ENCODE peak calls at places on chromosomes 16 and 17, in four cellular contexts. B is left ventricle myocardium inferior, G is endothelial cell of umbilical vein, Z is transverse colon. J is an unnamed sample. For H3K27me3, the result is how much of the 10 kb centered on the place peaks cover.

GRCh38 chr17:27345141-27345904 is 51.4 kb downstream of the WSB1 start:
- DNase-seq in Z (no peak), G (no peak), B (no peak), J (no peak)

GRCh38 chr17:29038511-29039300 is 4.2 kb upstream of the PIPOX start:
- DNase-seq in G (no peak), Z (no peak), B (no peak), J (no peak)

GRCh38 chr17:72274632-72275031 is 153.8 kb downstream of the SOX9 start:
- DNase-seq in Z (no peak), G (no peak), B (no peak), J (no peak)

GRCh38 chr16:80459331-80459777 is 81.4 kb upstream of the DYNLRB2 start:
- DNase-seq in Z (no peak), G (no peak), B (peak), J (peak)

GRCh38 chr17:74118504-74118903 is 85.0 kb upstream of the RPL38 start:
- DNase-seq in G (no peak), B (no peak), Z (no peak), J (no peak)

GRCh38 chr17:4986951-4987766 is at the start of gene CAMTA2:
- DNase-seq in G (peak), Z (peak), B (peak), J (peak)

GRCh38 chr16:5011637-5012036 is 22.1 kb downstream of the NAGPA start:
- DNase-seq in G (no peak), B (no peak), Z (no peak), J (no peak)

GRCh38 chr17:73998246-73999220 is 204.9 kb upstream of the RPL38 start:
- DNase-seq in Z (peak), G (no peak), B (peak), J (peak)

GRCh38 chr16:89136931-89137330 is 34.6 kb upstream of the CDH15 start:
- DNase-seq in G (no peak), Z (no peak), B (no peak), J (no peak)

GRCh38 chr16:27237229-27238015 is 31.1 kb downstream of the NSMCE1 start:
- DNase-seq in Z (no peak), G (peak), B (no peak), J (no peak)

GRCh38 chr16:20871935-20872815 is 28.0 kb downstream of the DCUN1D3 start:
- DNase-seq in Z (no peak), G (no peak), B (no peak), J (no peak)

GRCh38 chr16:81485824-81486554 is 41.4 kb downstream of the CMIP start:
- DNase-seq in Z (no peak), G (peak), B (no peak), J (peak)

GRCh38 chr17:68509151-68510057 is 2.8 kb upstream of the PRKAR1A start:
- DNase-seq in G (peak), B (peak), Z (peak), J (no peak)

GRCh38 chr17:34613064-34614019 is 34.0 kb downstream of the TMEM132E start:
- DNase-seq in B (no peak), Z (no peak), G (no peak), J (peak)

GRCh38 chr16:6020162-6020980 is 922.8 kb upstream of the EEF2KMT start:
- DNase-seq in Z (no peak), G (no peak), B (no peak), J (no peak)

GRCh38 chr17:75090871-75091854 is 3.4 kb downstream of the SLC16A5 start:
- DNase-seq in B (no peak), G (no peak), Z (peak), J (no peak)

GRCh38 chr16:70520612-70521297 is 2.6 kb downstream of the COG4 start:
- DNase-seq in Z (no peak), B (no peak), G (no peak), J (peak)

GRCh38 chr16:86710602-86710950 is 132.2 kb downstream of the FOXL1 start:
- DNase-seq in G (no peak), B (no peak), Z (no peak), J (no peak)

GRCh38 chr17:21166599-21167265 is 40.0 kb downstream of the DHRS7B start:
- DNase-seq in B (no peak), Z (no peak), G (no peak), J (peak)

GRCh38 chr17:50148226-50149098 is 2.0 kb downstream of the PPP1R9B start:
- DNase-seq in G (no peak), B (peak), Z (peak), J (peak)

GRCh38 chr17:59454633-59455105 is 110.7 kb upstream of the DHX40 start:
- DNase-seq in G (no peak), B (no peak), Z (no peak), J (no peak)

GRCh38 chr17:59641799-59642484 is 22.2 kb downstream of the CLTC start:
- DNase-seq in B (no peak), G (no peak), Z (no peak), J (no peak)

GRCh38 chr16:67387479-67388079 is 5.7 kb downstream of the TPPP3 start:
- DNase-seq in G (no peak), B (no peak), Z (no peak), J (no peak)

GRCh38 chr16:397736-398332 is 835 bp downstream of the NME4 start:
- DNase-seq in G (peak), B (peak), Z (peak), J (peak)

GRCh38 chr17:48149174-48150106 is 41.9 kb downstream of the SNX11 start:
- DNase-seq in Z (no peak), B (no peak), G (no peak), J (no peak)

GRCh38 chr17:40791808-40792436 is 7.8 kb downstream of the KRT28 start:
- DNase-seq in B (no peak), G (peak), Z (no peak), J (peak)

GRCh38 chr16:17590711-17591654 is 120.2 kb upstream of the XYLT1 start:
- DNase-seq in B (no peak), Z (no peak), G (no peak), J (peak)

GRCh38 chr17:12342609-12343248 is 322.1 kb downstream of the MAP2K4 start:
- DNase-seq in Z (peak), G (no peak), B (no peak), J (peak)

GRCh38 chr16:87921236-87921773 is 15.0 kb downstream of the CA5A start:
- DNase-seq in Z (no peak), G (no peak), B (no peak), J (no peak)

GRCh38 chr17:2050246-2050866 is 4.5 kb upstream of the HIC1 start:
- DNase-seq in Z (peak), G (peak), B (peak), J (peak)

GRCh38 chr17:16930571-16931317 is 41.2 kb downstream of the TNFRSF13B start:
- DNase-seq in G (no peak), Z (no peak), B (peak), J (no peak)

GRCh38 chr17:16001498-16001897 is 1.9 kb downstream of the TTC19 start:
- DNase-seq in G (no peak), B (no peak), Z (no peak), J (peak)

GRCh38 chr17:3710951-3711383 is 12.7 kb upstream of the HASPIN start:
- DNase-seq in G (peak), B (no peak), Z (peak), J (peak)

GRCh38 chr16:30992381-30992780 is 7.4 kb downstream of the HSD3B7 start:
- DNase-seq in B (no peak), Z (no peak), G (no peak), J (no peak)

GRCh38 chr16:30991052-30991451 is 6.0 kb downstream of the HSD3B7 start:
- DNase-seq in G (no peak), B (no peak), Z (no peak), J (no peak)

GRCh38 chr16:30995927-30996323 is 10.9 kb downstream of the HSD3B7 start:
- DNase-seq in Z (no peak), G (no peak), B (no peak), J (peak)

GRCh38 chr16:30990105-30990504 is 5.1 kb downstream of the HSD3B7 start:
- DNase-seq in G (no peak), B (no peak), Z (no peak), J (no peak)

DNA sequence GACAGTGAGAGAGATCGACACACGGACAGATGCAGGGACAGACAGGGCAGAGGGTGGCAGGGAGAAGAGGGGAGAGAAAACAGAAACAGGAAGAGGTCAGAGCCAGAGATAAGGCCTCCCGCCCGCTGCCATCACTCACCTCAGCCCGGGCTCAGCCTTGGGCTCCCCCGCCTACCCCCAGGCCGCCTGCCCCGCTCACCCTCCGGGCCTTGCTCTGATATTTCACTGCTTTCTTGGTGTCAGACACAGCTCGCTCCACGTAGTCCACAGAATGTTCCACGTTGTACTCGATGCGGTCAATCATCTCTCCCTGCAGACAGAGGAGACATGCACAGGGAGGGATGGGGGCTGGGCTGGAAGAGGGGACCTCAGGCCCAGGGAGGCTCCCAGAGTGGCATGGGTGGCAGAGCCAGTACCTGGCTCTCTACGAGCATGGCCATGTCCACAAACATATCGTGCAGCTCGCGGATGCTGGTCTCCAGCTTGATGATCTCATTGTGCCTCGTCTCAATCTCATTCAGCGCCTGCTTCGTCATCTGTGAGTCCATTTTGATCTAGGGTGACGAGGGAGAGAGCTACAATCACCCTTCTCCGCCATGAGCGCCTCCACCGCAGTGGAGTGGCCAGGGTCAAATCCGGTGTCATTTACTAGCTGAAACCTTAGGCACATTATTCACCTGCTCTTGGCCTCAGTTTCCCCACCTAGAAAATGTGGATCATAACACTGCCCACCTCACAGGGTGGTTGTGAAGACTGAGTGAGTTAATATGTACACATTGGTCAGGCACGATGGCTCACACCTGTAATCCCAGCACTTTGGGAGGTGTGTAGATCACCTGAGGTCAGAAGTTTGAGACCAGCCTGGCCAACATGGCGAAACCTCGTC is 8.2 kb downstream of the HSD3B7 start:
- DNase-seq in G (no peak), Z (no peak), B (no peak), J (no peak)
- H3K27ac ChIP-seq in G (no peak), Z (no peak), B (no peak), J (no peak)

DNA sequence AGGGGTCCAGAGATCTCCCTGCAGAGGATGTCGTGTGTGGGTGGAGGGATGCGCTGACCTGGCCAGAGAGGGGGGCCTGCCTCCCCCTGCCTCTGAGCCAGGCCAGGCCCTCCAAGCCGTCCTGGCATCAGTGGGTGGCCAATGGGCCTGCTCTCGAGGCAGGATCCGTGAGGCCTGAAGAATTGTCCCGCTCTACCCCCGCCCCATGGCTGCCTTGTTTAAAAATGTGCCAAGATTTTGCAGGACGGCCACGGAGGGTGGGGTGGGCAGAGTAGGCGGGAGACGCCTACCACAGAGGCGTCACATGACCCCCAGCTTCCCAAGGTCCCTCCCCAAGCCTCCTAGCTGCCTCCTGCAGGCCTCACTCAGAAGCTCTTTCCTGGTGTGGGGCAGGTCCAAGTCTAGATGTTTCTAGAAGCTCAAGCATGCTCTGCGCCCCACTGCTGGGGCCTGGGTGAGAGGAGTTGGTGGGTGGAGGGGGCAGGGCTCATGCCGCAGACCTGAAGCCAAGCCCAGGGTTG is 69.5 kb downstream of the ENGASE start:
- DNase-seq in B (no peak), G (no peak), Z (no peak), J (no peak)
- H3K27me3 ChIP-seq in B (half or more), G (under half), Z (under half), J (under half)

GRCh38 chr17:81926451-81927144 is 937 bp downstream of the MAFG start:
- DNase-seq in G (peak), B (peak), Z (peak), J (peak)

GRCh38 chr17:81922566-81923301 is 4.8 kb upstream of the SIRT7 start:
- DNase-seq in Z (no peak), B (no peak), G (no peak), J (no peak)

GRCh38 chr17:81923302-81924260 is 4.0 kb downstream of the MAFG start:
- DNase-seq in Z (peak), B (peak), G (no peak), J (peak)

GRCh38 chr17:81925860-81926450 is 1.6 kb downstream of the MAFG start:
- DNase-seq in B (no peak), G (no peak), Z (no peak), J (peak)

GRCh38 chr17:81924557-81925532 is 2.7 kb downstream of the MAFG start:
- DNase-seq in B (no peak), Z (no peak), G (no peak), J (no peak)
- H3K4me3 ChIP-seq in B (peak), Z (no peak), G (no peak), J (no peak)

DNA sequence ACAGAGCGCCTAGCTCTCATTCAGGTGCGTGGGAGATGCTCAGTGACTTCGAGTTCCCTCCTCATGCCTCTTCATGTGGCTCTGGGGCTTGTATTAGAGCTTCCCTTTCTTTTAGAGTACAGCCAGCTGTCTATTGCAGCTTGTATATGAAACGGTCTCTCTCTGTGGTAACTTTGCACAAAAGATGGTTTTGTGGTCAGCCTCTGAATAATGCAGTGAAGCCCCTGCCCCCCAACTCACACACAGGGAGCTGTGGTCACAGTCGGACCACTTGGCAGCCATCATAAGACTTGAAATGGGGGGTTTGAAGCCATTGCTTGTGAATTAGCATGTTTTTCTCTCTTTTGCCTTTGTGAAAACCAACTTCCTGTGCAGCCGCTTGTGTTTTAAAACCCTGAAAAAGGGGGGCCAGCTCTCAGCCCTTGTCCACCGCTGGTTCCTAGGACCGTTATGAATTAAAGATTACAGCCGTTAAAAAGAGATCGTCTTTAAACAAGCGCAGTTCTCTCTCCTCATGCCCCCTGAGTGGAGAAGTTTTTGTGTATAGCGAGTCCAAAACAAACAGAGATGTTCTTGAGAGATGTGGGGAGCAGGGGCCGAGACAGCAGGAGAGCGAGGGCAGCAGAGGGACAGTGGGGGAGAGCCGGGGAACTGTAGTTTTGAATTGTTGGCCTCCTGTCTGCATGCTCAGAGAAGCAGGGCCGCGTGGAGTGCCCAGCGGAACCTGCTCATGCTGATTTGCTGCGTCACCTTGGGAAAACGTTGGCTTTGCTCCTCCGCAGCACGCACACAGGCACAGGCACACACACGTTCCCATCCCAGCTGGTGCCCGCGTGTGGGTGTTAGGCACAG is 199.0 kb downstream of the MSI2 start:
- DNase-seq in Z (no peak), G (no peak), B (no peak), J (no peak)
- H3K27ac ChIP-seq in Z (peak), G (no peak), B (peak), J (no peak)

GRCh38 chr17:9002236-9002609 is 19.1 kb upstream of the NTN1 start:
- DNase-seq in G (no peak), B (no peak), Z (no peak), J (no peak)

GRCh38 chr17:9004132-9004960 is 17.0 kb upstream of the NTN1 start:
- DNase-seq in Z (no peak), G (no peak), B (no peak), J (no peak)

GRCh38 chr17:9003355-9004131 is 17.8 kb upstream of the NTN1 start:
- DNase-seq in B (no peak), G (no peak), Z (no peak), J (peak)

GRCh38 chr17:9001539-9001938 is 19.8 kb upstream of the NTN1 start:
- DNase-seq in B (no peak), G (no peak), Z (no peak), J (no peak)

DNA sequence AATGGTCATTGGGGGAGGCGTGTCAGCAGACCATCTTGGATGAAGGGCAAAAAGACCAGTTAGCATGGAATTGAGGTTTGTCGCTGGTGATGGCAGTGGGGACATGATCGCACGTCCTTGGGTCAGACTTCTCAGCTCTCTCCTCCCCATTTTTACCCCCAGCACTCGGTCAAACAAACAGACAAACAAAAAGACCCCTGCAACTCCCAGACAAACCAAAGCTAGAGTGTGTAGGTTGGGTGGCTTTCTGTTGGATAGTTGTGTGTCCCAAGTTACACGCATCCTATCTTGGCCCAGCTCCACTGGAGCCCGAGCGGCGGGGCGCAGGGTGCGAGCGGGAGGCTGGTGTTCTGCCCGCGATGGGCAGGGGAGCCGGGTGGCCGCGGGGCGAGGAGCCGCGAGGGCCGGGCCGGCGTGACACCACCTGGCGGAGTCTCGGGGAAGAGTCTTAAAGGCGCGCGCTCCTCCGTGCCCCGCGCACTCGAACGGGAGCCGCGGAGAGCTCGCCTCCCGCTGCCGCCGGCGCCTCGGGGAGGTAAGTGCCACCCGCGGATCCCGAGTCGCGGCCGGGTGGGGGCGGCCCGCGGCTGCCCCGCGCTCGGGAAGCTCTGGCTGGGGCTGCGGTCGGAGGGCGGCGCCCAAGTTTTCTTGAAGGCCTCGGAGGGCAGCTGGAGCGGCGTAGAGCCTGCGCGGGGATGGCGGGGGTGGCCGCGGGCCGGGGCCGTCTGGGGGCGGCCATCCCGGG is 18.5 kb upstream of the NTN1 start:
- DNase-seq in B (peak), Z (no peak), G (no peak), J (peak)
- H3K27me3 ChIP-seq in B (half or more), Z (half or more), G (under half), J (under half)

DNA sequence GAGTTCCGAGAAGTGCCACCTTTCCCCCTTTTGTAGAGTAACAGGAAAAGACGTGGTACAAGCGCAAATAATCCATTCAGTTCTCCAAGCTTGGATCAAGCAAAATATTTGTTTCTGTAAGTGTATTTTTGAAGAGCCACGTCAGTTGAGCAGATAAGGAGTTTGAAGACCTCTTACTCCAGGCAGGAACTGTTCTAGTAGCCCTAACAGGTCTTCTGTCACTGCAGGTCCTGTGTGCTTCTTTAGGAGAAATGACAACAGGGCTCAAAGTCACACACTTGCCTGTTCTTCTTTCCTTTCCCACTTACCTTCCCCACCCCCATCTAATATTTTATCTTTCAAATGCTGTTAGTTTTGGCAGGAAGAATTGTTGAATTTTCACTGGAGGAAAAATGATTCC is 93.9 kb downstream of the CLEC16A start:
- DNase-seq in G (no peak), B (no peak), Z (no peak), J (no peak)
- H3K4me3 ChIP-seq in G (no peak), B (no peak), Z (no peak), J (no peak)

J was measured in GM23248.